ENCODE peak calls at places on chromosomes 6 and 20, in four cellular contexts. One of them, this sample, is unnamed.

GRCh38 chr20:4507288-4507719 is 214.4 kb upstream of the PRND start:
- DNase-seq in stomach: no peak
- DNase-seq in thyroid gland: no peak
- DNase-seq in upper lobe of left lung: no peak
- DNase-seq in this sample: no peak

GRCh38 chr6:140138311-140138994 is 764.0 kb upstream of the CITED2 start:
- DNase-seq in stomach: no peak
- DNase-seq in thyroid gland: no peak
- DNase-seq in upper lobe of left lung: no peak
- DNase-seq in this sample: no peak

GRCh38 chr20:41638459-41638858 is 20.3 kb upstream of the CHD6 start:
- DNase-seq in stomach: no peak
- DNase-seq in thyroid gland: no peak
- DNase-seq in upper lobe of left lung: no peak
- DNase-seq in this sample: no peak

GRCh38 chr6:138509371-138509770 is 10.1 kb upstream of the NHSL1 start:
- DNase-seq in stomach: peak; percentile 63
- DNase-seq in thyroid gland: peak; percentile 65
- DNase-seq in upper lobe of left lung: peak; percentile 44
- DNase-seq in this sample: peak; percentile 60

GRCh38 chr6:84575264-84575663 is 189.1 kb downstream of the TBX18 start:
- DNase-seq in stomach: no peak
- DNase-seq in thyroid gland: no peak
- DNase-seq in upper lobe of left lung: no peak
- DNase-seq in this sample: no peak

GRCh38 chr6:130890531-130890950 is 63.3 kb downstream of the SMLR1 start:
- DNase-seq in stomach: no peak
- DNase-seq in thyroid gland: no peak
- DNase-seq in upper lobe of left lung: no peak
- DNase-seq in this sample: no peak

GRCh38 chr20:24990810-24991252 is 1.7 kb downstream of the APMAP start:
- DNase-seq in stomach: peak; percentile 22
- DNase-seq in thyroid gland: no peak
- DNase-seq in upper lobe of left lung: peak; percentile 20
- DNase-seq in this sample: no peak

GRCh38 chr20:9368893-9369292 is 145.5 kb upstream of the LAMP5 start:
- DNase-seq in stomach: no peak
- DNase-seq in thyroid gland: peak; percentile 14
- DNase-seq in upper lobe of left lung: no peak
- DNase-seq in this sample: no peak

GRCh38 chr6:41767112-41767946 is 12.4 kb downstream of the FRS3 start:
- DNase-seq in stomach: peak; percentile 86
- DNase-seq in thyroid gland: no peak
- DNase-seq in upper lobe of left lung: peak; percentile 76
- DNase-seq in this sample: peak; percentile 87

GRCh38 chr6:35973670-35974222 is 50.7 kb downstream of the SLC26A8 start:
- DNase-seq in stomach: peak; percentile 31
- DNase-seq in thyroid gland: no peak
- DNase-seq in upper lobe of left lung: no peak
- DNase-seq in this sample: peak; percentile 29

GRCh38 chr6:164455835-164456234 is 853.6 kb downstream of the C6orf118 start:
- DNase-seq in stomach: no peak
- DNase-seq in thyroid gland: no peak
- DNase-seq in upper lobe of left lung: no peak
- DNase-seq in this sample: no peak

GRCh38 chr6:81694855-81695254 is 57.6 kb downstream of the TENT5A start:
- DNase-seq in stomach: no peak
- DNase-seq in thyroid gland: no peak
- DNase-seq in upper lobe of left lung: no peak
- DNase-seq in this sample: no peak

GRCh38 chr20:16819483-16819882 is 71.3 kb downstream of the OTOR start:
- DNase-seq in stomach: no peak
- DNase-seq in thyroid gland: no peak
- DNase-seq in upper lobe of left lung: no peak
- DNase-seq in this sample: no peak

GRCh38 chr6:75748743-75749538 is at the start of gene MYO6:
- DNase-seq in stomach: peak; percentile 84
- DNase-seq in thyroid gland: peak; percentile 80
- DNase-seq in upper lobe of left lung: peak; percentile 78
- DNase-seq in this sample: peak; percentile 74

GRCh38 chr6:116190550-116190949 is 63.3 kb downstream of the TSPYL4 start:
- DNase-seq in stomach: no peak
- DNase-seq in thyroid gland: peak; percentile 21
- DNase-seq in upper lobe of left lung: no peak
- DNase-seq in this sample: no peak

GRCh38 chr6:35967059-35967769 is 46.3 kb upstream of the SRPK1 start:
- DNase-seq in stomach: no peak
- DNase-seq in thyroid gland: no peak
- DNase-seq in upper lobe of left lung: no peak
- DNase-seq in this sample: no peak

GRCh38 chr6:78844899-78845298 is 22.5 kb upstream of the IRAK1BP1 start:
- DNase-seq in stomach: no peak
- DNase-seq in thyroid gland: peak; percentile 4
- DNase-seq in upper lobe of left lung: no peak
- DNase-seq in this sample: no peak

GRCh38 chr6:9204171-9204570 is 768.8 kb upstream of the SLC35B3 start:
- DNase-seq in stomach: no peak
- DNase-seq in thyroid gland: no peak
- DNase-seq in upper lobe of left lung: no peak
- DNase-seq in this sample: peak; percentile 79

GRCh38 chr20:34511891-34512265 is 4.3 kb upstream of the DYNLRB1 start:
- DNase-seq in stomach: no peak
- DNase-seq in thyroid gland: no peak
- DNase-seq in upper lobe of left lung: no peak
- DNase-seq in this sample: no peak

DNA sequence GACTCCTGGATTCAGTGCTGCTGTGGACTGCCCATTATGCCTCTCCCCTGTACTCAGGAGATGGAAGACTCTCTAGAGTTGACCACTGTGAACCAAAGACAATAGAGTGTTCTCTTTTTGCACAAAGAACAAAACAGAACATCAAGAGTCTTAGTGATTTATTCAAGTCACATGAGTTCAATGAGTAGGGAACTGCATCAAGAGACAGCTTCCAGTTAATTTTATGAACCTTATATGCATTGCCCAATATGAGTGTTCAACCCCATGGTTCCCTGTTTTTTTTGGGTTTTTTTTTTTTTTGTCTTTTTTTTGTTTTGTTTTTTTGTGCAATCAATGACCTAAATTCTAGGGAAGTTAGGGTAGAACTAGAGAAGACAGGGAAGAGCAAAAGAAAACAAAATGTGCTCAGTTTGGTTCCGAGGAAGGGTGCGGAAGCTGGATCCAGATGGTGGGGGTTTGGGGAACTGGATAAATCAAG is 224.3 kb downstream of the MAFB start:
- DNase-seq in stomach: no peak
- DNase-seq in thyroid gland: no peak
- DNase-seq in upper lobe of left lung: no peak
- DNase-seq in this sample: no peak
- TF ChIP-seq POLR2A in stomach: no peak
- TF ChIP-seq POLR2A in thyroid gland: no peak
- TF ChIP-seq POLR2A in upper lobe of left lung: no peak
- TF ChIP-seq POLR2A in this sample: no peak

GRCh38 chr6:24719125-24719931 is at the start of gene C6orf62:
- DNase-seq in stomach: peak; percentile 40
- DNase-seq in thyroid gland: peak; percentile 32
- DNase-seq in upper lobe of left lung: peak; percentile 65
- DNase-seq in this sample: peak; percentile 34
- TF ChIP-seq POLR2A in stomach: no peak
- TF ChIP-seq POLR2A in thyroid gland: no peak
- TF ChIP-seq POLR2A in upper lobe of left lung: no peak
- TF ChIP-seq POLR2A in this sample: no peak

GRCh38 chr6:27098956-27099355 is 148.5 kb upstream of the PRSS16 start:
- DNase-seq in stomach: no peak
- DNase-seq in thyroid gland: no peak
- DNase-seq in upper lobe of left lung: no peak
- DNase-seq in this sample: no peak
- TF ChIP-seq POLR2A in stomach: no peak
- TF ChIP-seq POLR2A in thyroid gland: no peak
- TF ChIP-seq POLR2A in upper lobe of left lung: no peak
- TF ChIP-seq POLR2A in this sample: no peak

GRCh38 chr6:15036690-15037245 is 209.1 kb upstream of the JARID2 start:
- DNase-seq in stomach: peak; percentile 39
- DNase-seq in thyroid gland: peak; percentile 97
- DNase-seq in upper lobe of left lung: peak; percentile 42
- DNase-seq in this sample: peak; percentile 15
- TF ChIP-seq POLR2A in stomach: no peak
- TF ChIP-seq POLR2A in thyroid gland: no peak
- TF ChIP-seq POLR2A in upper lobe of left lung: no peak
- TF ChIP-seq POLR2A in this sample: no peak

This sample was measured in adrenal gland.